ENCODE peak calls at places on chromosomes 12 and 14, in seven cellular contexts. One of them, this sample, is unnamed.

GRCh38 chr12:153080-153746 is 60.7 kb downstream of the SLC6A12 start:
- DNase-seq in neuronal stem cell: peak; percentile 62
- DNase-seq in mesenchymal stem cell: peak; percentile 66
- DNase-seq in IMR-90: peak; percentile 54
- DNase-seq in trophoblast cell: peak; percentile 24
- DNase-seq in mesendoderm: peak; percentile 91
- DNase-seq in H1: peak; percentile 89
- DNase-seq in this sample: peak; percentile 96

GRCh38 chr14:61469771-61470170 is 148.4 kb downstream of the PRKCH start:
- DNase-seq in mesenchymal stem cell: no peak
- DNase-seq in H1: no peak
- DNase-seq in trophoblast cell: no peak
- DNase-seq in neuronal stem cell: no peak
- DNase-seq in IMR-90: no peak
- DNase-seq in mesendoderm: no peak
- DNase-seq in this sample: no peak

GRCh38 chr14:71932229-71932951 is at the start of gene RGS6:
- DNase-seq in neuronal stem cell: peak; percentile 50
- DNase-seq in mesendoderm: peak; percentile 90
- DNase-seq in IMR-90: no peak
- DNase-seq in mesenchymal stem cell: no peak
- DNase-seq in trophoblast cell: peak; percentile 64
- DNase-seq in H1: peak; percentile 82
- DNase-seq in this sample: peak; percentile 83

GRCh38 chr12:105427883-105428282 is 97.4 kb downstream of the C12orf75 start:
- DNase-seq in mesenchymal stem cell: peak; percentile 14
- DNase-seq in IMR-90: peak; percentile 33
- DNase-seq in H1: no peak
- DNase-seq in neuronal stem cell: no peak
- DNase-seq in trophoblast cell: no peak
- DNase-seq in mesendoderm: peak; percentile 30
- DNase-seq in this sample: no peak

GRCh38 chr12:29762637-29763300 is 21.0 kb downstream of the TMTC1 start:
- DNase-seq in trophoblast cell: no peak
- DNase-seq in mesenchymal stem cell: no peak
- DNase-seq in IMR-90: no peak
- DNase-seq in neuronal stem cell: no peak
- DNase-seq in H1: no peak
- DNase-seq in mesendoderm: no peak
- DNase-seq in this sample: no peak

GRCh38 chr14:77498120-77498979 is at the start of gene ISM2:
- DNase-seq in IMR-90: peak; percentile 28
- DNase-seq in mesendoderm: peak; percentile 46
- DNase-seq in mesenchymal stem cell: peak; percentile 34
- DNase-seq in neuronal stem cell: peak; percentile 44
- DNase-seq in H1: peak; percentile 72
- DNase-seq in trophoblast cell: peak; percentile 88
- DNase-seq in this sample: peak; percentile 59

GRCh38 chr12:103442187-103442564 is 53.6 kb downstream of the C12orf42 start:
- DNase-seq in IMR-90: no peak
- DNase-seq in trophoblast cell: no peak
- DNase-seq in neuronal stem cell: no peak
- DNase-seq in mesendoderm: no peak
- DNase-seq in mesenchymal stem cell: no peak
- DNase-seq in H1: no peak
- DNase-seq in this sample: no peak

GRCh38 chr12:1890810-1891209 is 27.6 kb downstream of the CACNA2D4 start:
- DNase-seq in mesenchymal stem cell: no peak
- DNase-seq in trophoblast cell: no peak
- DNase-seq in neuronal stem cell: no peak
- DNase-seq in IMR-90: no peak
- DNase-seq in mesendoderm: no peak
- DNase-seq in H1: no peak
- DNase-seq in this sample: no peak

GRCh38 chr12:95017482-95017881 is 14.0 kb upstream of the NDUFA12 start:
- DNase-seq in H1: no peak
- DNase-seq in neuronal stem cell: no peak
- DNase-seq in trophoblast cell: no peak
- DNase-seq in mesendoderm: no peak
- DNase-seq in mesenchymal stem cell: no peak
- DNase-seq in IMR-90: no peak
- DNase-seq in this sample: no peak

GRCh38 chr14:70981005-70981952 is 74.0 kb downstream of the PCNX1 start:
- DNase-seq in IMR-90: peak; percentile 15
- DNase-seq in mesendoderm: no peak
- DNase-seq in neuronal stem cell: no peak
- DNase-seq in mesenchymal stem cell: no peak
- DNase-seq in trophoblast cell: no peak
- DNase-seq in H1: no peak
- DNase-seq in this sample: no peak

GRCh38 chr12:93785262-93786010 is 108.3 kb downstream of the CRADD start:
- DNase-seq in IMR-90: peak; percentile 97
- DNase-seq in H1: no peak
- DNase-seq in neuronal stem cell: peak; percentile 27
- DNase-seq in trophoblast cell: peak; percentile 79
- DNase-seq in mesendoderm: peak; percentile 96
- DNase-seq in mesenchymal stem cell: peak; percentile 90
- DNase-seq in this sample: peak; percentile 75

GRCh38 chr14:100384819-100385813 is 62.0 kb downstream of the SLC25A47 start:
- DNase-seq in mesendoderm: peak; percentile 48
- DNase-seq in H1: no peak
- DNase-seq in IMR-90: peak; percentile 81
- DNase-seq in trophoblast cell: no peak
- DNase-seq in neuronal stem cell: no peak
- DNase-seq in mesenchymal stem cell: peak; percentile 77
- DNase-seq in this sample: no peak

GRCh38 chr12:131604146-131604844 is 106.6 kb upstream of the SFSWAP start:
- DNase-seq in mesenchymal stem cell: no peak
- DNase-seq in neuronal stem cell: no peak
- DNase-seq in trophoblast cell: no peak
- DNase-seq in H1: no peak
- DNase-seq in mesendoderm: no peak
- DNase-seq in IMR-90: no peak
- DNase-seq in this sample: no peak

GRCh38 chr12:108254030-108254429 is 85.1 kb downstream of the CMKLR1 start:
- DNase-seq in IMR-90: no peak
- DNase-seq in mesendoderm: no peak
- DNase-seq in trophoblast cell: no peak
- DNase-seq in neuronal stem cell: no peak
- DNase-seq in mesenchymal stem cell: no peak
- DNase-seq in H1: no peak
- DNase-seq in this sample: no peak

GRCh38 chr12:1791104-1791927 is 29.0 kb upstream of the LRTM2 start:
- DNase-seq in mesenchymal stem cell: peak; percentile 67
- DNase-seq in mesendoderm: peak; percentile 63
- DNase-seq in IMR-90: peak; percentile 67
- DNase-seq in neuronal stem cell: no peak
- DNase-seq in trophoblast cell: peak; percentile 63
- DNase-seq in H1: peak; percentile 51
- DNase-seq in this sample: no peak

GRCh38 chr14:22549981-22550670 is 38.9 kb downstream of the DAD1 start:
- DNase-seq in H1: no peak
- DNase-seq in neuronal stem cell: no peak
- DNase-seq in mesenchymal stem cell: no peak
- DNase-seq in IMR-90: peak; percentile 63
- DNase-seq in mesendoderm: no peak
- DNase-seq in trophoblast cell: no peak
- DNase-seq in this sample: no peak

GRCh38 chr14:57749267-57749666 is 116.6 kb downstream of the SLC35F4 start:
- DNase-seq in neuronal stem cell: no peak
- DNase-seq in trophoblast cell: peak; percentile 13
- DNase-seq in mesenchymal stem cell: no peak
- DNase-seq in mesendoderm: no peak
- DNase-seq in H1: no peak
- DNase-seq in IMR-90: no peak
- DNase-seq in this sample: no peak

GRCh38 chr14:23061995-23062394 is 4.7 kb upstream of the CDH24 start:
- DNase-seq in mesenchymal stem cell: peak; percentile 95
- DNase-seq in mesendoderm: peak; percentile 94
- DNase-seq in trophoblast cell: peak; percentile 89
- DNase-seq in H1: no peak
- DNase-seq in IMR-90: peak; percentile 95
- DNase-seq in neuronal stem cell: no peak
- DNase-seq in this sample: no peak

GRCh38 chr12:3296409-3296701 is 194.6 kb upstream of the PRMT8 start:
- DNase-seq in mesendoderm: no peak
- DNase-seq in mesenchymal stem cell: no peak
- DNase-seq in H1: no peak
- DNase-seq in IMR-90: no peak
- DNase-seq in neuronal stem cell: no peak
- DNase-seq in trophoblast cell: no peak
- DNase-seq in this sample: no peak

GRCh38 chr14:37618498-37619041 is 23.1 kb downstream of the TTC6 start:
- DNase-seq in neuronal stem cell: no peak
- DNase-seq in trophoblast cell: no peak
- DNase-seq in mesenchymal stem cell: no peak
- DNase-seq in mesendoderm: no peak
- DNase-seq in IMR-90: no peak
- DNase-seq in H1: no peak
- DNase-seq in this sample: no peak

GRCh38 chr14:51652168-51653095 is 722 bp downstream of the FRMD6 start:
- DNase-seq in mesendoderm: peak; percentile 50
- DNase-seq in H1: peak; percentile 83
- DNase-seq in neuronal stem cell: no peak
- DNase-seq in trophoblast cell: no peak
- DNase-seq in mesenchymal stem cell: no peak
- DNase-seq in IMR-90: no peak
- DNase-seq in this sample: peak; percentile 49

GRCh38 chr14:53564870-53565269 is 391.8 kb downstream of the BMP4 start:
- DNase-seq in H1: no peak
- DNase-seq in trophoblast cell: no peak
- DNase-seq in mesendoderm: no peak
- DNase-seq in IMR-90: no peak
- DNase-seq in mesenchymal stem cell: no peak
- DNase-seq in neuronal stem cell: no peak
- DNase-seq in this sample: no peak

GRCh38 chr12:93483151-93483807 is 16.0 kb downstream of the MRPL42 start:
- DNase-seq in IMR-90: peak; percentile 19
- DNase-seq in H1: no peak
- DNase-seq in neuronal stem cell: no peak
- DNase-seq in mesendoderm: no peak
- DNase-seq in trophoblast cell: peak; percentile 54
- DNase-seq in mesenchymal stem cell: no peak
- DNase-seq in this sample: no peak

GRCh38 chr14:100864960-100865681 is 38.4 kb downstream of the RTL1 start:
- DNase-seq in H1: no peak
- DNase-seq in trophoblast cell: no peak
- DNase-seq in IMR-90: peak; percentile 36
- DNase-seq in mesendoderm: no peak
- DNase-seq in neuronal stem cell: no peak
- DNase-seq in mesenchymal stem cell: no peak
- DNase-seq in this sample: no peak

GRCh38 chr12:9869307-9870161 is at the start of gene CLEC2B:
- DNase-seq in trophoblast cell: no peak
- DNase-seq in mesendoderm: no peak
- DNase-seq in mesenchymal stem cell: peak; percentile 94
- DNase-seq in neuronal stem cell: no peak
- DNase-seq in H1: no peak
- DNase-seq in IMR-90: peak; percentile 85
- DNase-seq in this sample: no peak

GRCh38 chr12:7989827-7990491 is 42.6 kb upstream of the FOXJ2 start:
- DNase-seq in neuronal stem cell: no peak
- DNase-seq in mesenchymal stem cell: peak; percentile 61
- DNase-seq in IMR-90: peak; percentile 12
- DNase-seq in H1: no peak
- DNase-seq in mesendoderm: peak; percentile 83
- DNase-seq in trophoblast cell: peak; percentile 81
- DNase-seq in this sample: no peak

GRCh38 chr12:13293086-13293485 is 96.6 kb downstream of the EMP1 start:
- DNase-seq in trophoblast cell: no peak
- DNase-seq in mesendoderm: no peak
- DNase-seq in IMR-90: peak; percentile 6
- DNase-seq in mesenchymal stem cell: no peak
- DNase-seq in H1: no peak
- DNase-seq in neuronal stem cell: no peak
- DNase-seq in this sample: no peak

GRCh38 chr12:12007001-12007712 is 63.6 kb upstream of the BCL2L14 start:
- DNase-seq in IMR-90: peak; percentile 25
- DNase-seq in neuronal stem cell: no peak
- DNase-seq in H1: no peak
- DNase-seq in trophoblast cell: no peak
- DNase-seq in mesenchymal stem cell: peak; percentile 9
- DNase-seq in mesendoderm: no peak
- DNase-seq in this sample: no peak
- H3K79me1 ChIP-seq in IMR-90: no peaks in the 10 kb centered on the region
- H3K79me1 ChIP-seq in neuronal stem cell: no peaks in the 10 kb centered on the region
- H3K79me1 ChIP-seq in H1: no peaks in the 10 kb centered on the region
- H3K79me1 ChIP-seq in trophoblast cell: peaks cover 23% of the 10 kb centered on the region
- H3K79me1 ChIP-seq in mesenchymal stem cell: no peaks in the 10 kb centered on the region
- H3K79me1 ChIP-seq in mesendoderm: no peaks in the 10 kb centered on the region
- H3K79me1 ChIP-seq in this sample: no peaks in the 10 kb centered on the region

GRCh38 chr14:69629225-69630127 is 18.1 kb downstream of the SUSD6 start:
- DNase-seq in IMR-90: peak; percentile 50
- DNase-seq in mesendoderm: no peak
- DNase-seq in mesenchymal stem cell: no peak
- DNase-seq in trophoblast cell: no peak
- DNase-seq in H1: no peak
- DNase-seq in neuronal stem cell: no peak
- DNase-seq in this sample: no peak
- H3K79me1 ChIP-seq in IMR-90: peaks cover 31% of the 10 kb centered on the region
- H3K79me1 ChIP-seq in mesendoderm: no peaks in the 10 kb centered on the region
- H3K79me1 ChIP-seq in mesenchymal stem cell: peaks cover 37% of the 10 kb centered on the region
- H3K79me1 ChIP-seq in trophoblast cell: no peaks in the 10 kb centered on the region
- H3K79me1 ChIP-seq in H1: no peaks in the 10 kb centered on the region
- H3K79me1 ChIP-seq in neuronal stem cell: no peaks in the 10 kb centered on the region
- H3K79me1 ChIP-seq in this sample: no peaks in the 10 kb centered on the region

DNA sequence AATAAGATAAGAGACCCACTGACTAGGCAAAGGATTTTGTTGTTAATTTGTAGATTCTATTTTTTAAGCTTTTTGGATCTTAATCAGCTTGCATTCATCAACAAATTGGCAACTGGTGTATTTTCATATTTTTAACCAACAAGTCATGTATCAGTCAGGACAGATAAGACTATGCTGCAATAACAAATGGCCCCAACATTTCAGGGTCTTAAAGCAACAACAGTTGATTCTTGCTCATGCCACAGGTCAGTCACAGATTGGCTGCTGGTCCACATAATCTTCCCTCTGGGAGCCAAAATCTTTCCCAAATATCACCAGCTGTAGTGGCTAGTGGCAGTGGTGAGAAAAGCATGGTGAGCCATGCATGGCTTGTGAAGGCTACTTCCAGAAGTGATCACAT is 21.9 kb upstream of the SERPINA12 start:
- DNase-seq in neuronal stem cell: no peak
- DNase-seq in H1: no peak
- DNase-seq in trophoblast cell: no peak
- DNase-seq in mesendoderm: no peak
- DNase-seq in mesenchymal stem cell: no peak
- DNase-seq in IMR-90: no peak
- DNase-seq in this sample: no peak
- H3K79me1 ChIP-seq in neuronal stem cell: no peaks in the 10 kb centered on the region
- H3K79me1 ChIP-seq in H1: no peaks in the 10 kb centered on the region
- H3K79me1 ChIP-seq in trophoblast cell: no peaks in the 10 kb centered on the region
- H3K79me1 ChIP-seq in mesendoderm: no peaks in the 10 kb centered on the region
- H3K79me1 ChIP-seq in mesenchymal stem cell: no peaks in the 10 kb centered on the region
- H3K79me1 ChIP-seq in IMR-90: no peaks in the 10 kb centered on the region
- H3K79me1 ChIP-seq in this sample: no peaks in the 10 kb centered on the region

DNA sequence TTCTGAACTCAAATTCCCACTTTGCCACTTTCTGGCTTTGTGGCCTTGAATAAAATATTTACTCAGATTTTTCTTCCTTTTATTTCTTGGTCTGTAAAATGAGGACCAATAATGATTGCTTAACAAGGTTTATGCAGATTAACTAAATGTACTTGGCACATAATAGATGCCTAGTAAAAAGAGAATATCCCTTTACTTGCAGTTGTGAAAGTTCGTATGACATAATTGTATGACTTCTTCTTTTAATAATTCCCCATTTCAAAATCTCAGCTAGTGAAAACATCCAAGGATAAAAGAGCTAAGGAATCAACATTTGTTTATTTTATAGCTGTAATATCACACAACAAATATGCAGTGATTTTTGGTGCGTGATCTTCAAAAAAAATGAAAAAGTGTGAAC is 215.6 kb upstream of the ATP2B1 start:
- DNase-seq in H1: no peak
- DNase-seq in mesendoderm: no peak
- DNase-seq in neuronal stem cell: no peak
- DNase-seq in trophoblast cell: no peak
- DNase-seq in IMR-90: no peak
- DNase-seq in mesenchymal stem cell: no peak
- DNase-seq in this sample: no peak
- H3K79me1 ChIP-seq in H1: no peaks in the 10 kb centered on the region
- H3K79me1 ChIP-seq in mesendoderm: no peaks in the 10 kb centered on the region
- H3K79me1 ChIP-seq in neuronal stem cell: peaks cover 1% of the 10 kb centered on the region
- H3K79me1 ChIP-seq in trophoblast cell: peaks cover 2% of the 10 kb centered on the region
- H3K79me1 ChIP-seq in IMR-90: no peaks in the 10 kb centered on the region
- H3K79me1 ChIP-seq in mesenchymal stem cell: no peaks in the 10 kb centered on the region
- H3K79me1 ChIP-seq in this sample: no peaks in the 10 kb centered on the region

This sample was measured in H9.